ENCODE peak calls at places on chromosome 22, in five cellular contexts. Y is GM23338, F is choroid plexus epithelial cell, I is fibroblast of mammary gland, S is cardiac muscle cell. E is an unnamed sample.

GRCh38 chr22:24133187-24133965 is 47.9 kb upstream of the SUSD2 start:
- DNase-seq in F (peak), I (peak), Y (peak), S (peak), E (no peak)

GRCh38 chr22:49967333-49968241 is 7.0 kb downstream of the PIM3 start:
- DNase-seq in I (no peak), S (peak), Y (no peak), F (no peak), E (no peak)

GRCh38 chr22:49022816-49023160 is 804.9 kb downstream of the BRD1 start:
- DNase-seq in I (no peak), Y (no peak), S (no peak), F (no peak), E (no peak)

GRCh38 chr22:24146791-24147353 is 34.4 kb upstream of the SUSD2 start:
- DNase-seq in S (peak), I (peak), Y (peak), F (peak), E (no peak)

GRCh38 chr22:23772315-23773246 is at the start of gene MMP11:
- DNase-seq in S (peak), Y (peak), I (no peak), F (no peak), E (no peak)

GRCh38 chr22:23791737-23792645 is 5.2 kb downstream of the SMARCB1 start:
- DNase-seq in F (no peak), S (no peak), Y (no peak), I (peak), E (no peak)

GRCh38 chr22:47597041-47597440 is 834.6 kb downstream of the TBC1D22A start:
- DNase-seq in I (no peak), Y (no peak), S (no peak), F (no peak), E (no peak)

GRCh38 chr22:36467042-36467810 is 14.2 kb downstream of the TXN2 start:
- DNase-seq in I (peak), F (peak), S (peak), Y (no peak), E (no peak)

GRCh38 chr22:41619979-41620645 is 731 bp downstream of the DESI1 start:
- DNase-seq in F (no peak), Y (peak), S (no peak), I (no peak), E (no peak)

GRCh38 chr22:22933807-22934542 is 46.4 kb downstream of the IGLL5 start:
- DNase-seq in S (no peak), Y (no peak), I (no peak), F (no peak), E (no peak)

GRCh38 chr22:20239063-20239950 is 28.8 kb downstream of the RTN4R start:
- DNase-seq in Y (no peak), S (peak), I (peak), F (no peak), E (no peak)

GRCh38 chr22:28142361-28142801 is 223.3 kb upstream of the PITPNB start:
- DNase-seq in Y (no peak), I (peak), S (peak), F (peak), E (peak)

GRCh38 chr22:50182176-50183081 is 3.3 kb upstream of the TRABD start:
- DNase-seq in Y (no peak), S (no peak), F (no peak), I (no peak), E (no peak)

GRCh38 chr22:49091451-49091850 is 736.2 kb downstream of the BRD1 start:
- DNase-seq in F (no peak), Y (no peak), S (no peak), I (no peak), E (no peak)

GRCh38 chr22:43168416-43169309 is 17.3 kb downstream of the TSPO start:
- DNase-seq in Y (no peak), I (no peak), F (peak), S (peak), E (peak)

GRCh38 chr22:49892226-49892899 is 25.9 kb downstream of the ALG12 start:
- DNase-seq in I (no peak), F (no peak), Y (no peak), S (no peak), E (no peak)

GRCh38 chr22:43142881-43143562 is at the start of gene MCAT:
- DNase-seq in F (peak), I (peak), Y (peak), S (peak), E (no peak)

GRCh38 chr22:30947163-30947820 is 21.3 kb downstream of the MORC2 start:
- DNase-seq in F (no peak), Y (no peak), I (no peak), S (no peak), E (no peak)

GRCh38 chr22:43001271-43002197 is 13.4 kb downstream of the PACSIN2 start:
- DNase-seq in Y (no peak), F (peak), S (peak), I (peak), E (no peak)

GRCh38 chr22:35731321-35731720 is 13.6 kb downstream of the APOL5 start:
- DNase-seq in F (no peak), S (no peak), Y (no peak), I (no peak), E (no peak)

GRCh38 chr22:29635734-29636357 is 32.4 kb downstream of the NF2 start:
- DNase-seq in Y (peak), I (peak), S (peak), F (peak), E (no peak)

GRCh38 chr22:33832558-33833151 is 87.6 kb downstream of the LARGE1 start:
- DNase-seq in S (peak), Y (no peak), I (no peak), F (peak), E (no peak)

GRCh38 chr22:19174106-19175025 is 4.2 kb downstream of the SLC25A1 start:
- DNase-seq in S (peak), F (peak), I (peak), Y (peak), E (no peak)

GRCh38 chr22:36613958-36614357 is 85.0 kb upstream of the EIF3D start:
- DNase-seq in I (peak), Y (peak), F (peak), S (peak), E (no peak)

GRCh38 chr22:24330636-24331035 is 60.0 kb downstream of the SPECC1L start:
- DNase-seq in Y (no peak), I (peak), F (peak), S (no peak), E (no peak)

GRCh38 chr22:29748248-29748893 is 18.4 kb downstream of the ZMAT5 start:
- DNase-seq in I (no peak), F (no peak), S (no peak), Y (no peak), E (no peak)

GRCh38 chr22:33130473-33130872 is 72.3 kb upstream of the SYN3 start:
- DNase-seq in Y (no peak), S (no peak), I (no peak), F (no peak), E (no peak)

GRCh38 chr22:27879923-27880322 is 39.1 kb downstream of the PITPNB start:
- DNase-seq in Y (peak), S (peak), I (peak), F (peak), E (no peak)

GRCh38 chr22:22034469-22035132 is 52.0 kb upstream of the TOP3B start:
- DNase-seq in S (no peak), I (no peak), Y (no peak), F (no peak), E (no peak)

GRCh38 chr22:23581252-23581634 is 1.2 kb upstream of the IGLL1 start:
- DNase-seq in I (no peak), F (no peak), Y (no peak), S (no peak), E (no peak)

GRCh38 chr22:28017558-28017820 is 98.4 kb upstream of the PITPNB start:
- DNase-seq in Y (no peak), F (no peak), I (no peak), S (no peak), E (no peak)

GRCh38 chr22:22349455-22349836 is 104.9 kb downstream of the VPREB1 start:
- DNase-seq in S (no peak), Y (peak), I (no peak), F (no peak), E (no peak)

DNA sequence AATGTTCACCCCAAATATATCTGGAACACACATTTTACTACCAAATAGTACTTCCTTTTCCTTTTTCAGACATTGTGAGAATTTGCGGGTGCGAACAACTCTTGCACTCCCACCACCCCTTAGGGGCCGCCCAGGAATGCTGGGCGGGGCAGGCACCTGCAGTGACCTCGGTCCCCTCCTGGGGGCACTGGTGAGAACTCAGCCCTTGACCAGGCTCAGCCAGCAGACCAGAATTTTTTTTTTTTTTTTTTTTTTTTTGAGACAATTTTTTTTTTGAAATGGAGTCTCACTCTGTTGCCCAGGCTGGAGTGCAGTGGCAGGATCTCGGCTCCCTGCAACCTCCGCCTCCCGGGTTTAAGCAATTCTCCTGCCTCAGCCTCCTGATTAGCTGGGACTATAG is 75.8 kb downstream of the ARHGAP8 start:
- DNase-seq in I (no peak), F (peak), S (peak), Y (peak), E (no peak)
- TF ChIP-seq CTCF in I (peak), F (peak), S (peak), Y (peak), E (peak)

GRCh38 chr22:39900306-39901227 is at the start of gene GRAP2:
- DNase-seq in F (no peak), S (no peak), Y (no peak), I (no peak), E (no peak)
- H3K4me3 ChIP-seq in F (no peak), S (no peak), Y (no peak), I (no peak), E (no peak)

GRCh38 chr22:26481112-26481693 is 2.4 kb downstream of the HPS4 start:
- DNase-seq in I (no peak), F (no peak), Y (no peak), S (no peak), E (no peak)

GRCh38 chr22:26480611-26480932 is 3.0 kb downstream of the HPS4 start:
- DNase-seq in I (no peak), S (no peak), Y (no peak), F (no peak), E (no peak)

GRCh38 chr22:26477341-26477731 is 6.2 kb downstream of the HPS4 start:
- DNase-seq in F (peak), Y (no peak), S (no peak), I (no peak), E (no peak)

GRCh38 chr22:26479792-26480610 is 3.6 kb downstream of the HPS4 start:
- DNase-seq in F (no peak), Y (no peak), S (no peak), I (no peak), E (no peak)

GRCh38 chr22:26479043-26479791 is 4.4 kb downstream of the HPS4 start:
- DNase-seq in S (no peak), I (no peak), Y (no peak), F (no peak), E (no peak)
- TF ChIP-seq CTCF in S (no peak), I (no peak), Y (no peak), F (no peak), E (no peak)

DNA sequence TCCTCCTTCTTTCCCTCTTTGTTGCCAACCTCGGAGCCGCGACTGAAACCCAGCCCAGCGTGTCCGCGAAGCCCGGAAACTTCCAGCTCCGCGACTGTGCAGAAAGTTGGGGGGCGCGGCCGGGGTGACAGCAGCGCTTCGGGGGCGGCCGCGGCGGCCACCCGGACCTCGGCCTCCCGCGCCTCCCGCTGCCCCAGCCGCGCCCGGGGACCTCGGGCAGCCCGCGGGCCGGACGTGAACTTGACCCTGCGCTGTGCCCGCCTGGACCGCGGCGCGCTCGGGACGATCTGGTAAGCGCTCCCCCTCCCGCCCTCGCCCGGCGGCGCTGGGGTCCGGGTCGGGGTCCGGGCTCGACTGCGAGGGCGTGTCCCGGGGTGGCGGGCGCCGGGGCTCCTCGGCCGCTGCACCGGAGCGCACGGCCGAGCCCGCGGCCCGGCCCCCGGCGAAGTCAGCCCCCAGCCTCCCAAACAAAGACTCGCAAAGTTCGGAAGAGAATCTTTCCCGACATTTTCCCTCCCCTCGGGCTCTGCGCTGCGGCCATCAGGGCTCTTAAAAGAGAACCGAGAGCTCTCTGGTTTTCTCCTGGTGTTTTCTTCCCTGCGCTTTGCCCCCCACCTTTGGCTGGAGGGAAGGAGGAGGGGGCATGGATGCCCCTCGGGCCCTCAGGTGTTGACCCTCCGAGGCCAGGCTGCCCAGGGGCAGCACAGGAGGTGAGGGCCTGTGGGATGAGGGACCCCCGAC is 67.9 kb upstream of the WNT7B start:
- DNase-seq in S (peak), I (no peak), Y (peak), F (no peak), E (no peak)
- H3K4me3 ChIP-seq in S (peak), I (peak), Y (peak), F (peak), E (peak)

DNA sequence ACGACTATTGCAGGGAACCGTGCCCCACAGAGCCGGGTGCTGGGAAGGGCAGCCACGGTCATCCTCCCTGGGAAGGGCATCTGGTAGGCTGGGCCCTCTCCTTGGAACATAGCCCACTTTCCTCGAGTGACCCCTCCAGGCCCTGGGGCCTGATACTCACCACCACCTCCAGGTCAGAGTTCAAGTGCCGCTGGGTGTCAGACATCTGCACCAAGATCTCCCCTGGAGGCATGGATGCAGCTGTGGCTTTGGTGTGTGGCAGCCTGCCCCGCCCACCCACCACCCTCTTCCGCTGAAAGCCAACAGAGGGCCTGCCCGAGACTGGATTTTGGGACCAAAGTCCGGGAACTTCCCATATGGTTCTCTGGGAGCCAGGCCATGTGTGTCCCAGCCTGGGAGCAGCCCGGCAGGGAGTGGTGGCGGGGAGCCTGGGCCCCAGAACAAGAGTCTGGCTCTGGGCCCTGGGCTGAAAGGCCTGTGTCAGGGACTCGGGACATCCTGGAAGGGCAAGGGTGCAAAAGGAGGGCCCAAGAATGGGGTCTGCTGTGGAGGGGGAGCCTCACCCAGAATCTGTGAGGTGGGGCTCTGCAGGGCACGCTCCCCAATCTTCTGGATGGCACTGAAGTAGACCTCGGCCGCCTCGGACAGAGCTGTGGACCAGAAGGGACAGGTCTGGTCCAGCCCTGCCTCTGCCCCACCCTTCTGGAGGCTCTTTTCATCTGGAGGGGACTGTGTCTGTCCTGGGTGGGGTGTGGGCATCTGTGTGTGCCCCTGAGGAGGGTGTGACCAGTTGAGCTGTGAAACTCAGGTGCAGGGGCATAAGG is 2.6 kb downstream of the BAIAP2L2 start:
- DNase-seq in S (no peak), Y (no peak), I (no peak), F (no peak), E (no peak)
- TF ChIP-seq CTCF in S (no peak), Y (no peak), I (no peak), F (no peak), E (peak)

E was measured in BJ.